ENCODE peak calls at places on chromosomes 1 and 21, in five cellular contexts. One of them, this sample, is unnamed.

GRCh38 chr1:17122449-17123194 is 3.4 kb upstream of the PADI2 start:
- DNase-seq in endothelial cell of umbilical vein: peak; percentile 74
- DNase-seq in HL-60: no peak
- DNase-seq in stomach: no peak
- DNase-seq in breast epithelium: no peak
- DNase-seq in this sample: no peak

GRCh38 chr1:82775402-82776000 is 974.8 kb downstream of the ADGRL2 start:
- DNase-seq in breast epithelium: no peak
- DNase-seq in endothelial cell of umbilical vein: peak; percentile 59
- DNase-seq in HL-60: no peak
- DNase-seq in stomach: no peak
- DNase-seq in this sample: no peak

GRCh38 chr21:33300701-33301631 is 23.8 kb upstream of the IFNAR1 start:
- DNase-seq in endothelial cell of umbilical vein: peak; percentile 66
- DNase-seq in stomach: no peak
- DNase-seq in HL-60: no peak
- DNase-seq in breast epithelium: no peak
- DNase-seq in this sample: peak; percentile 65

GRCh38 chr1:47534040-47534328 is 96.1 kb downstream of the FOXD2 start:
- DNase-seq in breast epithelium: no peak
- DNase-seq in HL-60: no peak
- DNase-seq in stomach: no peak
- DNase-seq in endothelial cell of umbilical vein: no peak
- DNase-seq in this sample: no peak

GRCh38 chr1:8763888-8764287 is 53.6 kb downstream of the RERE start:
- DNase-seq in breast epithelium: no peak
- DNase-seq in endothelial cell of umbilical vein: peak; percentile 13
- DNase-seq in stomach: no peak
- DNase-seq in HL-60: no peak
- DNase-seq in this sample: no peak

GRCh38 chr1:156641761-156642264 is at the start of gene BCAN:
- DNase-seq in breast epithelium: no peak
- DNase-seq in HL-60: no peak
- DNase-seq in stomach: no peak
- DNase-seq in endothelial cell of umbilical vein: no peak
- DNase-seq in this sample: no peak

GRCh38 chr1:2543543-2544092 is 12.6 kb upstream of the TNFRSF14 start:
- DNase-seq in breast epithelium: no peak
- DNase-seq in stomach: peak; percentile 47
- DNase-seq in HL-60: no peak
- DNase-seq in endothelial cell of umbilical vein: no peak
- DNase-seq in this sample: no peak

GRCh38 chr1:84635261-84635848 is 54.9 kb downstream of the SSX2IP start:
- DNase-seq in stomach: no peak
- DNase-seq in HL-60: no peak
- DNase-seq in breast epithelium: no peak
- DNase-seq in endothelial cell of umbilical vein: no peak
- DNase-seq in this sample: no peak

GRCh38 chr21:41630917-41631316 is 123.0 kb upstream of the TMPRSS2 start:
- DNase-seq in HL-60: no peak
- DNase-seq in endothelial cell of umbilical vein: no peak
- DNase-seq in stomach: no peak
- DNase-seq in breast epithelium: no peak
- DNase-seq in this sample: no peak

GRCh38 chr1:228867093-228867950 is 132.0 kb downstream of the RHOU start:
- DNase-seq in breast epithelium: no peak
- DNase-seq in endothelial cell of umbilical vein: no peak
- DNase-seq in stomach: peak; percentile 58
- DNase-seq in HL-60: no peak
- DNase-seq in this sample: no peak

GRCh38 chr1:71400050-71400449 is 319.2 kb upstream of the ZRANB2 start:
- DNase-seq in stomach: no peak
- DNase-seq in endothelial cell of umbilical vein: no peak
- DNase-seq in breast epithelium: no peak
- DNase-seq in HL-60: no peak
- DNase-seq in this sample: no peak

DNA sequence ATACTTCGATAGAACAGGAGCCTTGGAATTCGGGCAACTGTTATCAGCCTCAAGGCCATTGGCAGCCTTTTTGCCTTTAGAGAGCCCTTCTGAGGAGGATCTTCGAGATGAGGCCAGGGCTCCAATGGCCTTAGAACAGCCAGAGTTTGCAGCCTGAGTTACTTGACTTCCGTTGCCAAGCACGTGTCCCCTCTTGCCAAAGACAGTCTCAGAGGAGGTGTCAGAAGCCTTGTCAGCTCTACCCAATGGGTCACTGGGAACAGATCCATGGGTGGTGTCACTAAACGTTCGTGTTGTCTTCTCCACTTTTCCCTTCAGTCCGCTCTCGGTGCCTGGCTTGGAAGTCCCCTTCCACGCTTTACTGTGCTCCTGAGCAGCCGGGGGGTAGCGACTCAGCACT is 73.2 kb downstream of the KDM1A start:
- DNase-seq in breast epithelium: no peak
- DNase-seq in endothelial cell of umbilical vein: no peak
- DNase-seq in stomach: no peak
- DNase-seq in HL-60: no peak
- DNase-seq in this sample: no peak
- H3K27ac ChIP-seq in breast epithelium: no peak overlapping the region
- H3K27ac ChIP-seq in endothelial cell of umbilical vein: no peak overlapping the region
- H3K27ac ChIP-seq in stomach: no peak overlapping the region
- H3K27ac ChIP-seq in HL-60: no peak overlapping the region
- H3K27ac ChIP-seq in this sample: no peak overlapping the region

GRCh38 chr1:36304521-36304920 is 1.6 kb upstream of the SH3D21 start:
- DNase-seq in breast epithelium: no peak
- DNase-seq in stomach: no peak
- DNase-seq in HL-60: no peak
- DNase-seq in endothelial cell of umbilical vein: no peak
- DNase-seq in this sample: no peak

GRCh38 chr1:36303650-36304360 is 2.4 kb upstream of the SH3D21 start:
- DNase-seq in HL-60: no peak
- DNase-seq in endothelial cell of umbilical vein: no peak
- DNase-seq in stomach: no peak
- DNase-seq in breast epithelium: no peak
- DNase-seq in this sample: no peak

GRCh38 chr1:36305915-36306209 is 306 bp upstream of the SH3D21 start:
- DNase-seq in endothelial cell of umbilical vein: no peak
- DNase-seq in HL-60: no peak
- DNase-seq in breast epithelium: no peak
- DNase-seq in stomach: no peak
- DNase-seq in this sample: no peak

GRCh38 chr1:36306210-36306901 is at the start of gene SH3D21:
- DNase-seq in stomach: peak; percentile 67
- DNase-seq in HL-60: no peak
- DNase-seq in breast epithelium: peak; percentile 76
- DNase-seq in endothelial cell of umbilical vein: peak; percentile 20
- DNase-seq in this sample: peak; percentile 71

GRCh38 chr1:36304970-36305914 is 926 bp upstream of the SH3D21 start:
- DNase-seq in breast epithelium: no peak
- DNase-seq in stomach: no peak
- DNase-seq in HL-60: no peak
- DNase-seq in endothelial cell of umbilical vein: no peak
- DNase-seq in this sample: no peak
- TF ChIP-seq POLR2AphosphoS5 in breast epithelium: no peak
- TF ChIP-seq POLR2AphosphoS5 in stomach: no peak
- TF ChIP-seq POLR2AphosphoS5 in HL-60: peak; percentile 36
- TF ChIP-seq POLR2AphosphoS5 in endothelial cell of umbilical vein: no peak
- TF ChIP-seq POLR2AphosphoS5 in this sample: no peak

GRCh38 chr1:19213580-19213979 is 3.5 kb upstream of the UBR4 start:
- DNase-seq in endothelial cell of umbilical vein: no peak
- DNase-seq in stomach: no peak
- DNase-seq in breast epithelium: no peak
- DNase-seq in HL-60: no peak
- DNase-seq in this sample: no peak

GRCh38 chr1:19210772-19211549 is 895 bp upstream of the UBR4 start:
- DNase-seq in HL-60: no peak
- DNase-seq in endothelial cell of umbilical vein: peak; percentile 60
- DNase-seq in stomach: no peak
- DNase-seq in breast epithelium: no peak
- DNase-seq in this sample: no peak

GRCh38 chr1:19209439-19209989 is 552 bp downstream of the UBR4 start:
- DNase-seq in breast epithelium: no peak
- DNase-seq in stomach: peak; percentile 41
- DNase-seq in HL-60: peak; percentile 40
- DNase-seq in endothelial cell of umbilical vein: peak; percentile 48
- DNase-seq in this sample: peak; percentile 14

GRCh38 chr1:19209990-19210771 is at the start of gene UBR4:
- DNase-seq in endothelial cell of umbilical vein: peak; percentile 96
- DNase-seq in stomach: peak; percentile 97
- DNase-seq in HL-60: peak; percentile 98
- DNase-seq in breast epithelium: peak; percentile 92
- DNase-seq in this sample: peak; percentile 89

GRCh38 chr1:19212167-19212566 is 2.1 kb upstream of the UBR4 start:
- DNase-seq in HL-60: no peak
- DNase-seq in endothelial cell of umbilical vein: no peak
- DNase-seq in breast epithelium: no peak
- DNase-seq in stomach: no peak
- DNase-seq in this sample: no peak
- H3K27ac ChIP-seq in HL-60: no peak overlapping the region
- H3K27ac ChIP-seq in endothelial cell of umbilical vein: no peak overlapping the region
- H3K27ac ChIP-seq in breast epithelium: no peak overlapping the region
- H3K27ac ChIP-seq in stomach: no peak overlapping the region
- H3K27ac ChIP-seq in this sample: no peak overlapping the region

DNA sequence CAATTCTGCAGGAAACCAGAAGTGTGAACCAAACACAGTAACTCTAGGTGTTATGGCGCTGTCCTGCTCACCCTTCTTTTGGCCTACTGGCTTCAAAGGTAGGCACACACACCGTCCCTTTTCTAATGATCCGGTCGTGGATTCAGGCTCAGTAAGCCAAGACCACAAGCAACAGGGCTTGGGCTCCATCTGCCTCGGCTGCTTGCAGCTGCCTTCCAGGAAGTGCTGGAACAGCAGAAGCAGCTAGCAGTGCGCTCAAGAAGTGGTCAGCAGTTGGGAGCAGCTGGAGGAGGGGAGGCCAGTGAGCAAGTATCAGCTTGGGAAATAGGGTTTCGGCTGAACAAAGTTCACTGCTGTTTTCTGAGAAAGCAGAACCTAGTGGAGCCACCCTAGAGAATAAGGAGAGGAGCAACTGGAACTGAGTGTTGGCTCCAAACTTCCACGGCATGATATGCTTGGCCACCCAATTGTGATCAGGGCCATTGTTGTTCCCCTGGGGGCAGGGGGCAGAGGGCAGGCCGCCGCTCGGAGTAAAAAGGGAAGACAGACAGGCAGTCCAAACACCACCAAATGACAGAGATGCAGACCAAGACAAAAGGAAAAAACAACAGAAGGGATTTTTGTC is 173.4 kb downstream of the TOMM20 start:
- DNase-seq in endothelial cell of umbilical vein: peak; percentile 16
- DNase-seq in breast epithelium: no peak
- DNase-seq in HL-60: peak; percentile 76
- DNase-seq in stomach: peak; percentile 60
- DNase-seq in this sample: no peak
- TF ChIP-seq POLR2AphosphoS5 in endothelial cell of umbilical vein: no peak
- TF ChIP-seq POLR2AphosphoS5 in breast epithelium: no peak
- TF ChIP-seq POLR2AphosphoS5 in HL-60: peak; percentile 97
- TF ChIP-seq POLR2AphosphoS5 in stomach: no peak
- TF ChIP-seq POLR2AphosphoS5 in this sample: no peak

DNA sequence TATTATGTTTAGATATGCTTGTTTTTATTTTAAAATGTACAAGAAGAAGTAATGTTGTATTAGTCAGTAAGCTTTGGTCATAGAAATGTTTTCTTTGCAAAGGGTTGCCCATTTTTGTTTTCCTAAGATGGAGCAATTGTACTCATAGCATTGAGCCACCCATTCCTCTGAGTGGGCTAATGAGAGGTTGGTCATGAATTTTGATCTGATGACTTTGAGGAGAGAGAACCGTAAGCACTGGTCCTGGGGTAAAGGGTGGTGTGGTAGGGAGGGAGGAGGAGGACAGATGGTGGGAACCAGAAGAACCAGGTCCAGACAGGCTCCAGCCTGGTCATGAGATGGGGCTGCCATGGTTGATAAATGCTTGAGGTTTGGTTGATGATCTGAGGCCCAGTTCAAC is 15.9 kb upstream of the SLC6A9 start:
- DNase-seq in endothelial cell of umbilical vein: no peak
- DNase-seq in stomach: no peak
- DNase-seq in HL-60: no peak
- DNase-seq in breast epithelium: no peak
- DNase-seq in this sample: no peak
- H3K27ac ChIP-seq in endothelial cell of umbilical vein: no peak overlapping the region
- H3K27ac ChIP-seq in stomach: no peak overlapping the region
- H3K27ac ChIP-seq in HL-60: no peak overlapping the region
- H3K27ac ChIP-seq in breast epithelium: no peak overlapping the region
- H3K27ac ChIP-seq in this sample: no peak overlapping the region

GRCh38 chr1:117366982-117367768 is at the start of gene MAN1A2:
- DNase-seq in stomach: peak; percentile 93
- DNase-seq in breast epithelium: peak; percentile 84
- DNase-seq in endothelial cell of umbilical vein: peak; percentile 83
- DNase-seq in HL-60: peak; percentile 64
- DNase-seq in this sample: peak; percentile 93
- TF ChIP-seq POLR2AphosphoS5 in stomach: peak; percentile 42
- TF ChIP-seq POLR2AphosphoS5 in breast epithelium: peak; percentile 65
- TF ChIP-seq POLR2AphosphoS5 in endothelial cell of umbilical vein: peak; percentile 85
- TF ChIP-seq POLR2AphosphoS5 in HL-60: peak; percentile 44
- TF ChIP-seq POLR2AphosphoS5 in this sample: peak; percentile 82

GRCh38 chr21:46155514-46156377 is at the start of gene FTCD:
- DNase-seq in endothelial cell of umbilical vein: no peak
- DNase-seq in HL-60: no peak
- DNase-seq in breast epithelium: peak; percentile 42
- DNase-seq in stomach: peak; percentile 20
- DNase-seq in this sample: no peak
- H3K27ac ChIP-seq in endothelial cell of umbilical vein: no peak within 1 kb of the TSS
- H3K27ac ChIP-seq in HL-60: no peak within 1 kb of the TSS
- H3K27ac ChIP-seq in breast epithelium: no peak within 1 kb of the TSS
- H3K27ac ChIP-seq in stomach: no peak within 1 kb of the TSS
- H3K27ac ChIP-seq in this sample: peak within 1 kb of the TSS; percentile 92

GRCh38 chr1:33181906-33182305 is at the start of gene TRIM62:
- DNase-seq in endothelial cell of umbilical vein: peak; percentile 81
- DNase-seq in stomach: peak; percentile 88
- DNase-seq in HL-60: peak; percentile 75
- DNase-seq in breast epithelium: peak; percentile 81
- DNase-seq in this sample: peak; percentile 86
- TF ChIP-seq POLR2AphosphoS5 in endothelial cell of umbilical vein: peak; percentile 77
- TF ChIP-seq POLR2AphosphoS5 in stomach: no peak
- TF ChIP-seq POLR2AphosphoS5 in HL-60: no peak
- TF ChIP-seq POLR2AphosphoS5 in breast epithelium: no peak
- TF ChIP-seq POLR2AphosphoS5 in this sample: peak; percentile 58

DNA sequence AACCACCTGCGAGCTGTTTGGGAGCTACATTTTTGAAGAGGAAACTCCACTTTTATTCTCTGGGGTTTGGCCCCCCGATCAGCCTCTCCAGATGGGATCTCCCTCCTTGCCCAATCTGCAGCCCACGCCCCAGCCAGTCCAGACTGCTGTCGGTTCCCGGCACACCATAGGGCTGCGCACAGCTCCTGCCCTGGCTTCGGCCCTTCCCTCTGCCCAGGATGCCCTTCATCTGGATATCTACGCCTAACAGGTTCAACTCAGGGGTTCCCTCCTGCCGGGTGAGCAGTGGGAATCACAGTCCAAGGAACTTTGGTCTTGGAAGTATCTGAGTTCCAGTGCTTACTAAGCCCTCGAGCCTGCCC is 135.3 kb downstream of the KAZN start:
- DNase-seq in HL-60: no peak
- DNase-seq in breast epithelium: no peak
- DNase-seq in endothelial cell of umbilical vein: no peak
- DNase-seq in stomach: no peak
- DNase-seq in this sample: no peak
- H3K27ac ChIP-seq in HL-60: no peak overlapping the region
- H3K27ac ChIP-seq in breast epithelium: peak overlapping the region; percentile 57
- H3K27ac ChIP-seq in endothelial cell of umbilical vein: no peak overlapping the region
- H3K27ac ChIP-seq in stomach: no peak overlapping the region
- H3K27ac ChIP-seq in this sample: peak overlapping the region; percentile 26

GRCh38 chr1:211648980-211649934 is 26.2 kb downstream of the NEK2 start:
- DNase-seq in HL-60: no peak
- DNase-seq in endothelial cell of umbilical vein: no peak
- DNase-seq in breast epithelium: no peak
- DNase-seq in stomach: peak; percentile 68
- DNase-seq in this sample: peak; percentile 52
- TF ChIP-seq POLR2AphosphoS5 in HL-60: no peak
- TF ChIP-seq POLR2AphosphoS5 in endothelial cell of umbilical vein: no peak
- TF ChIP-seq POLR2AphosphoS5 in breast epithelium: no peak
- TF ChIP-seq POLR2AphosphoS5 in stomach: no peak
- TF ChIP-seq POLR2AphosphoS5 in this sample: peak; percentile 40